ENCODE peak calls at places on chromosome 21, in eight cellular contexts. M is AG09309; N is aorta; O is adipocyte; J is K562; L is OCI-LY7; T is effector memory CD4-positive, alpha-beta T cell; F is heart right ventricle. A is an unnamed sample.

GRCh38 chr21:20997633-20998455 is at the start of gene NCAM2:
- DNase-seq in N (peak), J (peak), O (peak), M (no peak), T (peak), F (peak), L (no peak), A (peak)

GRCh38 chr21:17931080-17931479 is 111.9 kb upstream of the C21orf91 start:
- DNase-seq in O (no peak), L (peak), N (no peak), T (no peak), F (no peak), M (no peak), J (no peak), A (no peak)

GRCh38 chr21:42172596-42173483 is 46.1 kb upstream of the ABCG1 start:
- DNase-seq in N (no peak), M (no peak), T (no peak), L (no peak), O (no peak), J (no peak), F (no peak), A (no peak)

GRCh38 chr21:31546402-31547155 is 112.9 kb upstream of the SOD1 start:
- DNase-seq in F (no peak), M (no peak), N (no peak), J (no peak), T (no peak), O (no peak), L (no peak), A (no peak)

GRCh38 chr21:17644186-17644585 is 31.5 kb upstream of the BTG3 start:
- DNase-seq in L (no peak), M (no peak), O (no peak), N (no peak), T (no peak), F (no peak), J (no peak), A (no peak)

GRCh38 chr21:41716756-41717155 is 50.1 kb downstream of the RIPK4 start:
- DNase-seq in L (no peak), M (no peak), O (no peak), T (no peak), J (no peak), N (no peak), F (no peak), A (no peak)

GRCh38 chr21:40333731-40334130 is 466.5 kb downstream of the PCP4 start:
- DNase-seq in F (no peak), T (no peak), J (no peak), M (no peak), O (no peak), N (no peak), L (no peak), A (no peak)

GRCh38 chr21:26148071-26148470 is 22.5 kb downstream of the APP start:
- DNase-seq in J (no peak), L (no peak), F (peak), M (no peak), O (peak), N (no peak), T (no peak), A (no peak)

GRCh38 chr21:26739189-26739588 is 106.0 kb downstream of the ADAMTS1 start:
- DNase-seq in L (no peak), O (peak), F (no peak), N (no peak), T (no peak), J (no peak), M (no peak), A (peak)

GRCh38 chr21:42179316-42179715 is 39.6 kb upstream of the ABCG1 start:
- DNase-seq in M (no peak), N (no peak), T (no peak), O (no peak), L (no peak), J (no peak), F (no peak), A (no peak)

GRCh38 chr21:43283136-43283924 is 114.5 kb downstream of the CRYAA start:
- DNase-seq in T (no peak), M (no peak), L (no peak), O (no peak), F (no peak), J (no peak), N (peak), A (no peak)

GRCh38 chr21:39114871-39115658 is 68.2 kb downstream of the PSMG1 start:
- DNase-seq in L (no peak), O (peak), J (no peak), F (no peak), N (peak), M (no peak), T (no peak), A (peak)

GRCh38 chr21:35329940-35330670 is 281.0 kb upstream of the RUNX1 start:
- DNase-seq in J (no peak), M (no peak), T (no peak), O (peak), N (no peak), L (no peak), F (no peak), A (no peak)

GRCh38 chr21:30189763-30190162 is 23.2 kb upstream of the CLDN17 start:
- DNase-seq in M (no peak), O (no peak), F (no peak), J (no peak), L (no peak), T (no peak), N (no peak), A (no peak)

GRCh38 chr21:38506606-38507331 is 8.5 kb upstream of the ERG start:
- DNase-seq in L (no peak), N (no peak), F (no peak), T (no peak), O (no peak), J (no peak), M (no peak), A (no peak)

GRCh38 chr21:38780879-38781278 is 24.9 kb upstream of the ETS2 start:
- DNase-seq in L (no peak), N (no peak), M (no peak), F (no peak), T (no peak), O (no peak), J (no peak), A (no peak)

GRCh38 chr21:42299324-42300044 is 15.7 kb downstream of the TFF3 start:
- DNase-seq in F (no peak), N (no peak), M (no peak), T (no peak), L (no peak), J (no peak), O (no peak), A (no peak)

GRCh38 chr21:16496594-16496993 is 766.8 kb downstream of the USP25 start:
- DNase-seq in F (no peak), M (no peak), T (no peak), J (no peak), O (no peak), L (no peak), N (no peak), A (no peak)

GRCh38 chr21:31931644-31932469 is 59.0 kb downstream of the HUNK start:
- DNase-seq in L (no peak), N (no peak), F (no peak), T (no peak), M (no peak), J (no peak), O (no peak), A (no peak)

GRCh38 chr21:22743085-22743484 is 1744.9 kb downstream of the NCAM2 start:
- DNase-seq in F (no peak), T (no peak), O (no peak), J (no peak), M (no peak), L (no peak), N (no peak), A (no peak)

GRCh38 chr21:23955130-23955873 is 1652.0 kb downstream of the MRPL39 start:
- DNase-seq in M (no peak), F (no peak), J (no peak), T (no peak), O (no peak), L (no peak), N (no peak), A (no peak)

GRCh38 chr21:31558839-31559367 is 100.6 kb upstream of the SOD1 start:
- DNase-seq in T (peak), L (peak), N (peak), F (peak), M (peak), J (no peak), O (peak), A (peak)

GRCh38 chr21:41895643-41896493 is 16.7 kb upstream of the PRDM15 start:
- DNase-seq in F (no peak), L (peak), J (peak), O (no peak), N (no peak), M (no peak), T (peak), A (no peak)

GRCh38 chr21:39670741-39671140 is 58.0 kb downstream of the B3GALT5 start:
- DNase-seq in L (no peak), O (no peak), M (no peak), J (no peak), F (no peak), N (no peak), T (no peak), A (no peak)

GRCh38 chr21:30718239-30718909 is at the start of gene KRTAP21-3:
- DNase-seq in N (no peak), O (no peak), J (no peak), F (no peak), M (no peak), T (no peak), L (no peak), A (peak)

GRCh38 chr21:44847261-44848056 is 26.0 kb downstream of the PTTG1IP start:
- DNase-seq in M (no peak), L (no peak), O (no peak), N (no peak), J (no peak), F (no peak), T (no peak), A (no peak)

GRCh38 chr21:44846485-44847260 is 26.8 kb downstream of the PTTG1IP start:
- DNase-seq in L (no peak), T (no peak), F (no peak), O (peak), J (no peak), N (peak), M (no peak), A (peak)

GRCh38 chr21:44846201-44846484 is 27.3 kb downstream of the PTTG1IP start:
- DNase-seq in N (no peak), L (no peak), J (no peak), F (no peak), M (no peak), T (no peak), O (no peak), A (no peak)

GRCh38 chr21:44844256-44844655 is 26.4 kb upstream of the SUMO3 start:
- DNase-seq in N (no peak), L (no peak), T (no peak), M (no peak), O (no peak), J (no peak), F (no peak), A (no peak)

GRCh38 chr21:44845418-44846200 is 27.7 kb upstream of the SUMO3 start:
- DNase-seq in J (peak), T (peak), L (peak), N (peak), M (no peak), O (peak), F (peak), A (peak)
- H3K4me3 ChIP-seq in J (peak), T (peak), L (no peak), N (no peak), M (peak), O (peak), F (peak), A (peak)

GRCh38 chr21:46454142-46454541 is 4.5 kb upstream of the DIP2A start:
- DNase-seq in T (no peak), L (no peak), N (no peak), O (no peak), J (no peak), F (no peak), M (no peak), A (no peak)

GRCh38 chr21:46457801-46458314 is 833 bp upstream of the DIP2A start:
- DNase-seq in M (no peak), J (peak), L (peak), O (peak), F (peak), N (peak), T (no peak), A (peak)

GRCh38 chr21:46454634-46455390 is 3.9 kb upstream of the DIP2A start:
- DNase-seq in N (no peak), F (no peak), M (no peak), T (no peak), L (no peak), J (no peak), O (peak), A (no peak)

GRCh38 chr21:46456750-46457149 is 1.9 kb upstream of the DIP2A start:
- DNase-seq in L (no peak), M (no peak), O (no peak), F (no peak), N (no peak), J (no peak), T (no peak), A (no peak)

DNA sequence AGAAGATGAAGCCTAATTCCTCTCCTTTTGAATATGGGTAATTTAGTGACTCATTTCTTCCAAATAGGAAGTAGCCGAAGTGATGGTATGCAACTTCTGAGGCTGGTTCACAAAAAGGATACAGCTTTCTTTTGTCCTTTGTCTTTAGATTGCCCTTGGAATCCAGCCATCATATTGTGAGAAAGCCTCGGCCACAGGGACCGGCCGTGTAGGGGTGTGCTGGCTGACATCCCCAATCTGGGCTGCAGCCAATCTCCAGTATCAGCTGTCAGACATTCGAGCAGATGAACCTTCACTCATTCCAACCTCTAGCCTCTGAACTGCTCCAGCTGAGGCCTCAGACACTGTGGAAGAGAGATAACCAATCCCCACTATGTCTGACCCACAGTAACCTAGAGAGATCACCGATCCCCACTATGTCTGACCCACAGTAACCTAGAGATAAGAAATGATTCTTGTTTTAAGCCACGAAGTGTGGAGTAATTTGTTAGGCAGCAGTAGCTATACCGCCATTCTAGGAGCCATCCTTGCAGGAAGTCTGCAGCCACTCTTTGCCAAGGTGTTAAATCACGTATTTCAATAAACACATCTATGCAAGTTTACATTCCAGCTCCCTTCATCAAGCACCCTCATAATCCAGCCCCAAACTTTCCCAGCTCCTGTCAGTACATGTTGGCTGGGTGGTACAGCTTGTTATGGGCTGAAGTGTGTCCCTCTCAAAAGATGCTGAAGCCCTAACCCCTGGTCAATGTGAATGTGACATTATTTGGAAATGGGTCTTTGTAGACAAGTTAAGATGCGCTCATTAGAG is 2.9 kb upstream of the DIP2A start:
- DNase-seq in O (peak), L (no peak), T (no peak), F (no peak), N (no peak), M (no peak), J (peak), A (peak)
- H3K4me3 ChIP-seq in O (peak), L (no peak), T (no peak), F (no peak), N (no peak), M (no peak), J (no peak), A (no peak)

GRCh38 chr21:33127154-33127893 is 57.4 kb downstream of the OLIG1 start:
- DNase-seq in M (no peak), L (peak), T (no peak), F (peak), J (peak), O (peak), N (peak), A (peak)
- H3K4me3 ChIP-seq in M (peak), L (peak), T (no peak), F (peak), J (no peak), O (peak), N (peak), A (peak)

GRCh38 chr21:44724926-44725325 is 13.6 kb upstream of the TSPEAR start:
- DNase-seq in N (no peak), M (no peak), O (no peak), J (no peak), F (no peak), T (no peak), L (no peak), A (no peak)

GRCh38 chr21:44723177-44724131 is 12.1 kb upstream of the TSPEAR start:
- DNase-seq in N (no peak), L (no peak), J (no peak), F (no peak), M (no peak), T (no peak), O (no peak), A (no peak)

GRCh38 chr21:44722701-44723100 is 11.3 kb upstream of the TSPEAR start:
- DNase-seq in O (no peak), T (no peak), J (no peak), F (no peak), M (no peak), L (no peak), N (no peak), A (no peak)

GRCh38 chr21:44726803-44727202 is 15.4 kb upstream of the TSPEAR start:
- DNase-seq in T (no peak), M (no peak), L (no peak), F (no peak), J (no peak), O (no peak), N (no peak), A (no peak)

DNA sequence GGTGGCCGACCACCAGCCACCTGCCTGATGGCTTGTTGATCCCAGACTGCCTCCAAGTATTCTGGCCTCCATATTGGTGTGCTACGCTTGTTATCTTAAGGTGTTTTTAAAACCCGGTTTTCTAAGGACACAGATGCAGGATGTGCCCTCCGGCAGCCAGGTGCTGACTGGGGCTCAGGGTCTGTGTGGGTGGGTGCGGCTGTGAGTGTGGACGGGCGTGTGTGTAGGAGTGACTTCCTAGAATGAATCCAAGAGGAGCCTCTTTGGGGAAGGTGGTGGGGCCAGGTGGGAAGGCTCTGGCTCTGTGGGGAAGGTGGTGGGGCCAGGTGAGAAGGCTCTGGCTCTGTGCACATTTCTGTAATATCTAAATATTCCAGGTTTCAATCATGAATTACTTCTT is 12.8 kb upstream of the TSPEAR start:
- DNase-seq in T (no peak), L (no peak), N (no peak), F (no peak), M (no peak), O (no peak), J (no peak), A (no peak)
- H3K4me3 ChIP-seq in T (no peak), L (no peak), N (no peak), F (no peak), M (no peak), O (no peak), J (no peak), A (no peak)

DNA sequence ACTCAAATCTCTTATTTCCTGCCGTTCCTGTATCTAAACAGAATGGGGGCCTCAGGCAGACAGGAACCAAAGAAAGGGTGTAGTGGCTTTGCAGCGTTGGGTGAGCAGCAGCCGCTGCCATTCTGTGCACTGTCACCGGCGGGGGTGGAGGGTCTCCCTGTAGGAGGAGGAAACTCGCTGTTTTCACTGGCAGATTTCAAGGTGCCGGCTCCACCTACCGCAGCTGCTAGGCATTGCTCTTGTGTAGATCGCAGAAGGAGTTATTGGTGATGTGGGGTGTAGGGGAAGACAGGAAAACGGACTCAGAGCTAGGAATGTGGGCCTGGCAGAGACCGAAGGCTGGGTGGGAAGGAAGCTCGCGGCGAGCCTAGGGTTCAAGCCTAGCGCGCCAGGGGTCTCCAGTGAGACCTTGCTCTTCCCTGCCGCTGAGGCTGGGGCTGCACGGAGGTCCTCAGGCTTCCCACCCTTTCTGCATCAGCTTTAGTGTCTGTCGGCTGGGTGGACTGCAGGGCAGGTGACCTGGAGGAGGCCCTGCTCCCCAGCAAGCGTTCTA is 20.8 kb downstream of the ATP5PO start:
- DNase-seq in T (no peak), N (peak), F (peak), M (peak), J (peak), L (peak), O (peak), A (peak)
- H3K4me3 ChIP-seq in T (no peak), N (no peak), F (peak), M (peak), J (no peak), L (no peak), O (peak), A (peak)

GRCh38 chr21:44485796-44486195 is 30.5 kb downstream of the LRRC3 start:
- DNase-seq in J (no peak), T (no peak), N (no peak), M (no peak), F (no peak), O (no peak), L (no peak), A (no peak)
- H3K4me3 ChIP-seq in J (no peak), T (no peak), N (no peak), M (peak), F (no peak), O (peak), L (no peak), A (peak)

DNA sequence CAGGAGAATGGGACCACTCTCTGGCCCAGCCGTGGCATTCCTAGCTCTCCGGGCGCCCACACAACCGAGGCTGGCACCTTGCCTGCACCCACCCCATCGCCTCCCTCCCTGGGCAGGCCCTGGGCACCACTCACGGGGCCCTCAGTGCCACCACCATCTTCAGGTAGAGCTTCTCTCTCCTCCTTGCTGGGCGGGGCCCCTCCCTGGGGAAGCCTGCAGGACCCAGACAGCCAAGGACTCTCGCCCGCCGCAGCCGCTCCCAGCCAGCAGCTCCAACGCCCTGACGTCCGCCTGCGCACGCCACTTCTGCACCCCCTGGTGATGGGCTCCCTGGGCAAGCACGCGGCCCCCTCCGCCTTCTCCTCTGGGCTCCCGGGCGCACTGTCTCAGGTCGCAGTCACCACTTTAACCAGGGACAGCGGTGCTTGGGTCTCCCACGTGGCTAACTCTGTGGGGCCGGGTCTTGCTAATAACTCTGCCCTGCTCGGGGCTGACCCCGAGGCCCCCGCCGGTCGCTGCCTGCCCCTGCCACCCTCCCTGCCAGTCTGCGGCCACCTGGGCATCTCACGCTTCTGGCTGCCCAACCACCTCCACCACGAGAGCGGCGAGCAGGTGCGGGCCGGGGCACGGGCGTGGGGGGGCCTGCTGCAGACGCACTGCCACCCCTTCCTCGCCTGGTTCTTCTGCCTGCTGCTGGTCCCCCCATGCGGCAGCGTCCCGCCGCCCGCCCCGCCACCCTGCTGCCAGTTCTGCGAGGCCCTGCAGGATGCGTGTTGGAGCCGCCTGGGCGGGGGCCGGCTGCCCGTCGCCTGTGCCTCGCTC is 51.3 kb downstream of the COL18A1 start:
- DNase-seq in N (peak), J (no peak), O (no peak), F (peak), T (no peak), L (no peak), M (no peak), A (no peak)
- H3K4me3 ChIP-seq in N (no peak), J (no peak), O (peak), F (peak), T (no peak), L (no peak), M (no peak), A (no peak)